ENCODE peak calls at places on chromosomes 11 and 22, in four cellular contexts. One of them, this sample, is unnamed.

GRCh38 chr11:26522912-26523610 is 49.0 kb downstream of the MUC15 start:
- DNase-seq in left cardiac atrium: no peak
- DNase-seq in CD8-positive, alpha-beta T cell: no peak
- DNase-seq in lung: no peak
- DNase-seq in this sample: no peak

GRCh38 chr11:112606656-112607055 is 346.0 kb upstream of the PLET1 start:
- DNase-seq in lung: no peak
- DNase-seq in CD8-positive, alpha-beta T cell: no peak
- DNase-seq in left cardiac atrium: no peak
- DNase-seq in this sample: no peak

GRCh38 chr11:69320756-69321741 is 27.1 kb downstream of the MYEOV start:
- DNase-seq in lung: no peak
- DNase-seq in CD8-positive, alpha-beta T cell: no peak
- DNase-seq in left cardiac atrium: no peak
- DNase-seq in this sample: no peak

GRCh38 chr11:6604081-6604626 is 580 bp downstream of the ILK start:
- DNase-seq in lung: peak
- DNase-seq in CD8-positive, alpha-beta T cell: peak
- DNase-seq in left cardiac atrium: peak
- DNase-seq in this sample: peak

GRCh38 chr11:17524221-17524620 is 20.0 kb downstream of the USH1C start:
- DNase-seq in left cardiac atrium: no peak
- DNase-seq in lung: no peak
- DNase-seq in CD8-positive, alpha-beta T cell: no peak
- DNase-seq in this sample: no peak

GRCh38 chr11:35466058-35466457 is 46.7 kb upstream of the SLC1A2 start:
- DNase-seq in left cardiac atrium: no peak
- DNase-seq in lung: no peak
- DNase-seq in CD8-positive, alpha-beta T cell: no peak
- DNase-seq in this sample: no peak

GRCh38 chr22:37179126-37179470 is 8.9 kb downstream of the C1QTNF6 start:
- DNase-seq in left cardiac atrium: peak
- DNase-seq in lung: no peak
- DNase-seq in CD8-positive, alpha-beta T cell: no peak
- DNase-seq in this sample: no peak

GRCh38 chr22:48045369-48045768 is 1282.9 kb downstream of the TBC1D22A start:
- DNase-seq in CD8-positive, alpha-beta T cell: no peak
- DNase-seq in lung: no peak
- DNase-seq in left cardiac atrium: no peak
- DNase-seq in this sample: no peak

GRCh38 chr22:27597703-27598444 is 203.7 kb downstream of the MN1 start:
- DNase-seq in lung: no peak
- DNase-seq in CD8-positive, alpha-beta T cell: no peak
- DNase-seq in left cardiac atrium: no peak
- DNase-seq in this sample: peak

GRCh38 chr22:33389927-33390326 is 331.7 kb upstream of the SYN3 start:
- DNase-seq in lung: no peak
- DNase-seq in left cardiac atrium: no peak
- DNase-seq in CD8-positive, alpha-beta T cell: no peak
- DNase-seq in this sample: no peak

GRCh38 chr11:74139151-74139918 is 31.5 kb downstream of the C2CD3 start:
- DNase-seq in left cardiac atrium: no peak
- DNase-seq in CD8-positive, alpha-beta T cell: no peak
- DNase-seq in lung: no peak
- DNase-seq in this sample: no peak

GRCh38 chr11:46513934-46514342 is 79.9 kb downstream of the AMBRA1 start:
- DNase-seq in left cardiac atrium: peak
- DNase-seq in lung: no peak
- DNase-seq in CD8-positive, alpha-beta T cell: no peak
- DNase-seq in this sample: no peak

GRCh38 chr11:103920449-103920848 is 116.0 kb upstream of the DDI1 start:
- DNase-seq in lung: no peak
- DNase-seq in left cardiac atrium: no peak
- DNase-seq in CD8-positive, alpha-beta T cell: no peak
- DNase-seq in this sample: no peak

GRCh38 chr11:68297812-68298658 is 14.4 kb upstream of the LRP5 start:
- DNase-seq in lung: peak
- DNase-seq in CD8-positive, alpha-beta T cell: peak
- DNase-seq in left cardiac atrium: peak
- DNase-seq in this sample: peak

GRCh38 chr11:44032304-44033085 is 15.3 kb upstream of the ACCSL start:
- DNase-seq in lung: peak
- DNase-seq in left cardiac atrium: peak
- DNase-seq in CD8-positive, alpha-beta T cell: no peak
- DNase-seq in this sample: no peak

GRCh38 chr11:24759742-24760141 is 262.9 kb downstream of the LUZP2 start:
- DNase-seq in lung: no peak
- DNase-seq in CD8-positive, alpha-beta T cell: no peak
- DNase-seq in left cardiac atrium: no peak
- DNase-seq in this sample: no peak

GRCh38 chr11:66020618-66021357 is 5.5 kb downstream of the CATSPER1 start:
- DNase-seq in CD8-positive, alpha-beta T cell: no peak
- DNase-seq in left cardiac atrium: no peak
- DNase-seq in lung: peak
- DNase-seq in this sample: peak

GRCh38 chr11:62552931-62553838 is 6.6 kb upstream of the AHNAK start:
- DNase-seq in lung: peak
- DNase-seq in left cardiac atrium: peak
- DNase-seq in CD8-positive, alpha-beta T cell: peak
- DNase-seq in this sample: peak

GRCh38 chr11:119999220-119999619 is 138.7 kb downstream of the TRIM29 start:
- DNase-seq in CD8-positive, alpha-beta T cell: no peak
- DNase-seq in lung: no peak
- DNase-seq in left cardiac atrium: no peak
- DNase-seq in this sample: no peak

GRCh38 chr11:68946416-68947090 is 34.2 kb downstream of the MRGPRD start:
- DNase-seq in left cardiac atrium: peak
- DNase-seq in lung: no peak
- DNase-seq in CD8-positive, alpha-beta T cell: no peak
- DNase-seq in this sample: no peak

This sample was measured in K562.